ENCODE peak calls at places on chromosomes 2 and 18, in five cellular contexts. One of them, this sample, is unnamed.

GRCh38 chr2:241853651-241854341 is 4.9 kb downstream of the PDCD1 start:
- DNase-seq in gastrocnemius medialis: no peak
- DNase-seq in bronchial epithelial cell: no peak
- DNase-seq in GM06990: no peak
- DNase-seq in fibroblast of pulmonary artery: no peak
- DNase-seq in this sample: no peak

GRCh38 chr18:44054514-44054913 is 626.2 kb upstream of the SETBP1 start:
- DNase-seq in gastrocnemius medialis: no peak
- DNase-seq in bronchial epithelial cell: no peak
- DNase-seq in GM06990: no peak
- DNase-seq in fibroblast of pulmonary artery: no peak
- DNase-seq in this sample: no peak

GRCh38 chr2:66571873-66572272 is 136.9 kb downstream of the MEIS1 start:
- DNase-seq in gastrocnemius medialis: no peak
- DNase-seq in bronchial epithelial cell: no peak
- DNase-seq in GM06990: no peak
- DNase-seq in fibroblast of pulmonary artery: no peak
- DNase-seq in this sample: peak

GRCh38 chr2:85753035-85753524 is 711 bp upstream of the ATOH8 start:
- DNase-seq in gastrocnemius medialis: no peak
- DNase-seq in bronchial epithelial cell: no peak
- DNase-seq in GM06990: no peak
- DNase-seq in fibroblast of pulmonary artery: no peak
- DNase-seq in this sample: peak

GRCh38 chr18:61597321-61597720 is 264.1 kb downstream of the CDH20 start:
- DNase-seq in gastrocnemius medialis: no peak
- DNase-seq in bronchial epithelial cell: no peak
- DNase-seq in GM06990: no peak
- DNase-seq in fibroblast of pulmonary artery: no peak
- DNase-seq in this sample: no peak

GRCh38 chr18:48453330-48454063 is 44.3 kb upstream of the ZBTB7C start:
- DNase-seq in gastrocnemius medialis: no peak
- DNase-seq in bronchial epithelial cell: peak
- DNase-seq in GM06990: no peak
- DNase-seq in fibroblast of pulmonary artery: no peak
- DNase-seq in this sample: no peak

GRCh38 chr18:79405019-79405780 is 9.5 kb downstream of the NFATC1 start:
- DNase-seq in gastrocnemius medialis: no peak
- DNase-seq in bronchial epithelial cell: no peak
- DNase-seq in GM06990: no peak
- DNase-seq in fibroblast of pulmonary artery: no peak
- DNase-seq in this sample: no peak

GRCh38 chr2:201151127-201152074 is 31.5 kb upstream of the CASP10 start:
- DNase-seq in gastrocnemius medialis: no peak
- DNase-seq in bronchial epithelial cell: peak
- DNase-seq in GM06990: peak
- DNase-seq in fibroblast of pulmonary artery: peak
- DNase-seq in this sample: peak

GRCh38 chr18:43022874-43023273 is 92.6 kb downstream of the RIT2 start:
- DNase-seq in gastrocnemius medialis: no peak
- DNase-seq in bronchial epithelial cell: no peak
- DNase-seq in GM06990: no peak
- DNase-seq in fibroblast of pulmonary artery: peak
- DNase-seq in this sample: no peak

GRCh38 chr18:22488554-22488953 is 70.8 kb upstream of the CTAGE1 start:
- DNase-seq in gastrocnemius medialis: peak
- DNase-seq in bronchial epithelial cell: no peak
- DNase-seq in GM06990: no peak
- DNase-seq in fibroblast of pulmonary artery: peak
- DNase-seq in this sample: peak

GRCh38 chr2:146068051-146068450 is 1548.1 kb upstream of the ZEB2 start:
- DNase-seq in gastrocnemius medialis: no peak
- DNase-seq in bronchial epithelial cell: no peak
- DNase-seq in GM06990: no peak
- DNase-seq in fibroblast of pulmonary artery: no peak
- DNase-seq in this sample: no peak

DNA sequence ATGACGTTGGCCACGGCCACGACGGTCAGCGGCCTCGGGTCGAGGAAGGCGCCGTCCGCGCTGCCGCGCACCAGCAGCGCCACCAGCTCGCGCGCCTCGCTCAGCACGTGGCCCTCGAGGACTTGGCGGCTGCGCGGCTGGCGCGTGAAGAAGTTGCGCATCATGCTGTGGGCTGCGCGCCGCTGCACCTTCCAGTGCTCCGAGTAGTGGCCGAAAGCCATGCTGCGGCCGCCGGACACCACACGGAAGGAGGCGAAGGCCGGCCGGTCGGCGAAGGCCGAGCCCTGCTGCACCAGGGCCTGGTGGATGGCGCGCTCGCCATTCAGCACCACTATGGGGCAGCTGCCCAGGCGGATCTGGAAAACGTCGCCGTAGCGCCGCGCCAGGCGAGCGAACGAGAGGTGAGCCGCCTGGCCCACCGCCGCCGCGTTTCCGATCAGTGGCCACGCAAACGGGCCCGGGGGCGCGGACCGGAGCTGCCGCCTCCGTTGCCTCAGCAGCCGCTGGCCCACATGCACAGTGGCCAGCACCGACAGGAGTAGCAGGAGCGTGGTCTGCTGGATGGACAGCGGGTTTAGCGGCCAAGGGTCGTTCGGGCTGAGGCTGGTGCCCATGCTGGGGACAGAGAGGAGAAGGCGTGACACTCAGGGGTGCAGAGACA is 1.0 kb downstream of the CYP1B1 start:
- DNase-seq in gastrocnemius medialis: no peak
- DNase-seq in bronchial epithelial cell: no peak
- DNase-seq in GM06990: peak
- DNase-seq in fibroblast of pulmonary artery: peak
- DNase-seq in this sample: peak
- H3K4me3 ChIP-seq in gastrocnemius medialis: peak
- H3K4me3 ChIP-seq in bronchial epithelial cell: peak
- H3K4me3 ChIP-seq in GM06990: peak
- H3K4me3 ChIP-seq in fibroblast of pulmonary artery: peak
- H3K4me3 ChIP-seq in this sample: peak

GRCh38 chr2:68489282-68489681 is 21.9 kb downstream of the APLF start:
- DNase-seq in gastrocnemius medialis: no peak
- DNase-seq in bronchial epithelial cell: no peak
- DNase-seq in GM06990: no peak
- DNase-seq in fibroblast of pulmonary artery: no peak
- DNase-seq in this sample: no peak

GRCh38 chr2:68491582-68491981 is 24.2 kb downstream of the APLF start:
- DNase-seq in gastrocnemius medialis: no peak
- DNase-seq in bronchial epithelial cell: no peak
- DNase-seq in GM06990: no peak
- DNase-seq in fibroblast of pulmonary artery: no peak
- DNase-seq in this sample: no peak

GRCh38 chr2:68482296-68482695 is 14.9 kb downstream of the APLF start:
- DNase-seq in gastrocnemius medialis: no peak
- DNase-seq in bronchial epithelial cell: peak
- DNase-seq in GM06990: no peak
- DNase-seq in fibroblast of pulmonary artery: no peak
- DNase-seq in this sample: no peak

GRCh38 chr2:68483011-68483410 is 15.6 kb downstream of the APLF start:
- DNase-seq in gastrocnemius medialis: no peak
- DNase-seq in bronchial epithelial cell: no peak
- DNase-seq in GM06990: no peak
- DNase-seq in fibroblast of pulmonary artery: no peak
- DNase-seq in this sample: no peak

GRCh38 chr2:68487773-68488355 is 20.5 kb downstream of the APLF start:
- DNase-seq in gastrocnemius medialis: no peak
- DNase-seq in bronchial epithelial cell: peak
- DNase-seq in GM06990: no peak
- DNase-seq in fibroblast of pulmonary artery: peak
- DNase-seq in this sample: peak
- TF ChIP-seq CTCF in gastrocnemius medialis: no peak
- TF ChIP-seq CTCF in bronchial epithelial cell: peak
- TF ChIP-seq CTCF in GM06990: peak
- TF ChIP-seq CTCF in fibroblast of pulmonary artery: peak
- TF ChIP-seq CTCF in this sample: peak

GRCh38 chr2:15942711-15943345 is 2.5 kb downstream of the MYCN start:
- DNase-seq in gastrocnemius medialis: no peak
- DNase-seq in bronchial epithelial cell: no peak
- DNase-seq in GM06990: no peak
- DNase-seq in fibroblast of pulmonary artery: no peak
- DNase-seq in this sample: no peak

GRCh38 chr2:15941483-15941853 is 1.1 kb downstream of the MYCN start:
- DNase-seq in gastrocnemius medialis: no peak
- DNase-seq in bronchial epithelial cell: no peak
- DNase-seq in GM06990: no peak
- DNase-seq in fibroblast of pulmonary artery: no peak
- DNase-seq in this sample: no peak

GRCh38 chr2:15943378-15943851 is 3.1 kb downstream of the MYCN start:
- DNase-seq in gastrocnemius medialis: no peak
- DNase-seq in bronchial epithelial cell: no peak
- DNase-seq in GM06990: no peak
- DNase-seq in fibroblast of pulmonary artery: no peak
- DNase-seq in this sample: no peak

GRCh38 chr2:15940661-15941482 is 522 bp downstream of the MYCN start:
- DNase-seq in gastrocnemius medialis: no peak
- DNase-seq in bronchial epithelial cell: no peak
- DNase-seq in GM06990: peak
- DNase-seq in fibroblast of pulmonary artery: no peak
- DNase-seq in this sample: no peak

DNA sequence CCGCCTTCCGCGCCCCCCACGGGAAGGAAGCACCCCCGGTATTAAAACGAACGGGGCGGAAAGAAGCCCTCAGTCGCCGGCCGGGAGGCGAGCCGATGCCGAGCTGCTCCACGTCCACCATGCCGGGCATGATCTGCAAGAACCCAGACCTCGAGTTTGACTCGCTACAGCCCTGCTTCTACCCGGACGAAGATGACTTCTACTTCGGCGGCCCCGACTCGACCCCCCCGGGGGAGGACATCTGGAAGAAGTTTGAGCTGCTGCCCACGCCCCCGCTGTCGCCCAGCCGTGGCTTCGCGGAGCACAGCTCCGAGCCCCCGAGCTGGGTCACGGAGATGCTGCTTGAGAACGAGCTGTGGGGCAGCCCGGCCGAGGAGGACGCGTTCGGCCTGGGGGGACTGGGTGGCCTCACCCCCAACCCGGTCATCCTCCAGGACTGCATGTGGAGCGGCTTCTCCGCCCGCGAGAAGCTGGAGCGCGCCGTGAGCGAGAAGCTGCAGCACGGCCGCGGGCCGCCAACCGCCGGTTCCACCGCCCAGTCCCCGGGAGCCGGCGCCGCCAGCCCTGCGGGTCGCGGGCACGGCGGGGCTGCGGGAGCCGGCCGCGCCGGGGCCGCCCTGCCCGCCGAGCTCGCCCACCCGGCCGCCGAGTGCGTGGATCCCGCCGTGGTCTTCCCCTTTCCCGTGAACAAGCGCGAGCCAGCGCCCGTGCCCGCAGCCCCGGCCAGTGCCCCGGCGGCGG is 1.8 kb downstream of the MYCN start:
- DNase-seq in gastrocnemius medialis: no peak
- DNase-seq in bronchial epithelial cell: no peak
- DNase-seq in GM06990: peak
- DNase-seq in fibroblast of pulmonary artery: no peak
- DNase-seq in this sample: no peak
- H3K4me3 ChIP-seq in gastrocnemius medialis: peak
- H3K4me3 ChIP-seq in bronchial epithelial cell: no peak
- H3K4me3 ChIP-seq in GM06990: no peak
- H3K4me3 ChIP-seq in fibroblast of pulmonary artery: no peak
- H3K4me3 ChIP-seq in this sample: no peak

GRCh38 chr2:59756145-59756544 is 797.3 kb downstream of the BCL11A start:
- DNase-seq in gastrocnemius medialis: no peak
- DNase-seq in bronchial epithelial cell: no peak
- DNase-seq in GM06990: no peak
- DNase-seq in fibroblast of pulmonary artery: no peak
- DNase-seq in this sample: no peak

DNA sequence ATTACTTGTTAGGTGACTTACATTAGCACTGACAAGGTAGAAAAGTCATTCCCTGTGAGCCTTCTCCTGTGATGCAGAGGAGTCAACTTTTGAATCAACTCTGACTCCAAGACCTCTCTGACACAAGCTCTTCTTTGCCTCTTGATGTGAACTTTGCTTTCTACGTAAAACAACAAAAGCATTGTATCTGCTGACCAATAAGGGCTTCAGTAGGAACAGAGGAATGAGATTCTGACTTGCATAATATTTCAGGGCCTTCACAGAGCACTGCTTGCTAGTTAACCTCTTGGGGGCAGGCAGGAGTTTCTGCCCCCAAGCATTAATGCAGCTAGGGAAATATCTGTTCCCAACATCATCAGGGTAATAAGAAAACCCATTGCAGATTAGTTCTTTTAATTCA is 791.5 kb downstream of the BCL11A start:
- DNase-seq in gastrocnemius medialis: no peak
- DNase-seq in bronchial epithelial cell: no peak
- DNase-seq in GM06990: no peak
- DNase-seq in fibroblast of pulmonary artery: no peak
- DNase-seq in this sample: no peak
- TF ChIP-seq CTCF in gastrocnemius medialis: no peak
- TF ChIP-seq CTCF in bronchial epithelial cell: no peak
- TF ChIP-seq CTCF in GM06990: no peak
- TF ChIP-seq CTCF in fibroblast of pulmonary artery: no peak
- TF ChIP-seq CTCF in this sample: no peak